ENCODE peak calls at places on chromosomes 1 and 21, in eight cellular contexts. One of them, this sample, is unnamed.

GRCh38 chr1:214463596-214463995 is 87.8 kb downstream of the PTPN14 start:
- ATAC-seq in T-cell: no peak
- ATAC-seq in GM23338: peak
- ATAC-seq in activated naive CD8-positive, alpha-beta T cell treated with anti-CD3 and anti-CD28 coated beads, Interleukin-2, amount 10 ng/mL, durations not matched to agents 7 days and 5 days: no peak
- ATAC-seq in left lobe of liver: no peak
- ATAC-seq in memory B cell: no peak
- ATAC-seq in activated CD4-positive, alpha-beta T cell treated with anti-CD3 and anti-CD28 coated beads for 36 hours: no peak
- ATAC-seq in right cardiac atrium: no peak
- ATAC-seq in this sample: no peak

GRCh38 chr1:198162091-198162767 is 5.4 kb downstream of the NEK7 start:
- ATAC-seq in T-cell: no peak
- ATAC-seq in GM23338: no peak
- ATAC-seq in activated naive CD8-positive, alpha-beta T cell treated with anti-CD3 and anti-CD28 coated beads, Interleukin-2, amount 10 ng/mL, durations not matched to agents 7 days and 5 days: no peak
- ATAC-seq in left lobe of liver: peak
- ATAC-seq in memory B cell: peak
- ATAC-seq in activated CD4-positive, alpha-beta T cell treated with anti-CD3 and anti-CD28 coated beads for 36 hours: no peak
- ATAC-seq in right cardiac atrium: no peak
- ATAC-seq in this sample: no peak

GRCh38 chr1:98761238-98761637 is 99.7 kb downstream of the SNX7 start:
- ATAC-seq in T-cell: no peak
- ATAC-seq in GM23338: peak
- ATAC-seq in activated naive CD8-positive, alpha-beta T cell treated with anti-CD3 and anti-CD28 coated beads, Interleukin-2, amount 10 ng/mL, durations not matched to agents 7 days and 5 days: no peak
- ATAC-seq in left lobe of liver: no peak
- ATAC-seq in memory B cell: no peak
- ATAC-seq in activated CD4-positive, alpha-beta T cell treated with anti-CD3 and anti-CD28 coated beads for 36 hours: no peak
- ATAC-seq in right cardiac atrium: no peak
- ATAC-seq in this sample: peak

GRCh38 chr1:98405581-98406059 is 255.9 kb upstream of the SNX7 start:
- ATAC-seq in T-cell: no peak
- ATAC-seq in GM23338: no peak
- ATAC-seq in activated naive CD8-positive, alpha-beta T cell treated with anti-CD3 and anti-CD28 coated beads, Interleukin-2, amount 10 ng/mL, durations not matched to agents 7 days and 5 days: peak
- ATAC-seq in left lobe of liver: peak
- ATAC-seq in memory B cell: no peak
- ATAC-seq in activated CD4-positive, alpha-beta T cell treated with anti-CD3 and anti-CD28 coated beads for 36 hours: no peak
- ATAC-seq in right cardiac atrium: no peak
- ATAC-seq in this sample: peak

GRCh38 chr1:224300346-224300745 is 29.6 kb downstream of the NVL start:
- ATAC-seq in T-cell: no peak
- ATAC-seq in GM23338: no peak
- ATAC-seq in activated naive CD8-positive, alpha-beta T cell treated with anti-CD3 and anti-CD28 coated beads, Interleukin-2, amount 10 ng/mL, durations not matched to agents 7 days and 5 days: no peak
- ATAC-seq in left lobe of liver: no peak
- ATAC-seq in memory B cell: no peak
- ATAC-seq in activated CD4-positive, alpha-beta T cell treated with anti-CD3 and anti-CD28 coated beads for 36 hours: no peak
- ATAC-seq in right cardiac atrium: no peak
- ATAC-seq in this sample: peak

GRCh38 chr1:53821380-53821779 is 16.7 kb downstream of the NDC1 start:
- ATAC-seq in T-cell: no peak
- ATAC-seq in GM23338: no peak
- ATAC-seq in activated naive CD8-positive, alpha-beta T cell treated with anti-CD3 and anti-CD28 coated beads, Interleukin-2, amount 10 ng/mL, durations not matched to agents 7 days and 5 days: no peak
- ATAC-seq in left lobe of liver: no peak
- ATAC-seq in memory B cell: no peak
- ATAC-seq in activated CD4-positive, alpha-beta T cell treated with anti-CD3 and anti-CD28 coated beads for 36 hours: no peak
- ATAC-seq in right cardiac atrium: no peak
- ATAC-seq in this sample: peak

GRCh38 chr21:29302340-29302991 is 3.7 kb downstream of the BACH1 start:
- ATAC-seq in T-cell: no peak
- ATAC-seq in GM23338: no peak
- ATAC-seq in activated naive CD8-positive, alpha-beta T cell treated with anti-CD3 and anti-CD28 coated beads, Interleukin-2, amount 10 ng/mL, durations not matched to agents 7 days and 5 days: no peak
- ATAC-seq in left lobe of liver: no peak
- ATAC-seq in memory B cell: no peak
- ATAC-seq in activated CD4-positive, alpha-beta T cell treated with anti-CD3 and anti-CD28 coated beads for 36 hours: no peak
- ATAC-seq in right cardiac atrium: no peak
- ATAC-seq in this sample: no peak

GRCh38 chr1:229556551-229556950 is 2.0 kb downstream of the ABCB10 start:
- ATAC-seq in T-cell: no peak
- ATAC-seq in GM23338: no peak
- ATAC-seq in activated naive CD8-positive, alpha-beta T cell treated with anti-CD3 and anti-CD28 coated beads, Interleukin-2, amount 10 ng/mL, durations not matched to agents 7 days and 5 days: no peak
- ATAC-seq in left lobe of liver: no peak
- ATAC-seq in memory B cell: no peak
- ATAC-seq in activated CD4-positive, alpha-beta T cell treated with anti-CD3 and anti-CD28 coated beads for 36 hours: no peak
- ATAC-seq in right cardiac atrium: no peak
- ATAC-seq in this sample: no peak

GRCh38 chr1:206703647-206704046 is 18.9 kb downstream of the MAPKAPK2 start:
- ATAC-seq in T-cell: peak
- ATAC-seq in GM23338: no peak
- ATAC-seq in activated naive CD8-positive, alpha-beta T cell treated with anti-CD3 and anti-CD28 coated beads, Interleukin-2, amount 10 ng/mL, durations not matched to agents 7 days and 5 days: peak
- ATAC-seq in left lobe of liver: no peak
- ATAC-seq in memory B cell: peak
- ATAC-seq in activated CD4-positive, alpha-beta T cell treated with anti-CD3 and anti-CD28 coated beads for 36 hours: peak
- ATAC-seq in right cardiac atrium: no peak
- ATAC-seq in this sample: no peak

GRCh38 chr21:45887788-45888187 is 93.8 kb upstream of the COL6A1 start:
- ATAC-seq in T-cell: no peak
- ATAC-seq in GM23338: no peak
- ATAC-seq in activated naive CD8-positive, alpha-beta T cell treated with anti-CD3 and anti-CD28 coated beads, Interleukin-2, amount 10 ng/mL, durations not matched to agents 7 days and 5 days: no peak
- ATAC-seq in left lobe of liver: no peak
- ATAC-seq in memory B cell: no peak
- ATAC-seq in activated CD4-positive, alpha-beta T cell treated with anti-CD3 and anti-CD28 coated beads for 36 hours: no peak
- ATAC-seq in right cardiac atrium: peak
- ATAC-seq in this sample: peak

GRCh38 chr1:155184835-155185782 is 11.5 kb downstream of the TRIM46 start:
- ATAC-seq in T-cell: no peak
- ATAC-seq in GM23338: peak
- ATAC-seq in activated naive CD8-positive, alpha-beta T cell treated with anti-CD3 and anti-CD28 coated beads, Interleukin-2, amount 10 ng/mL, durations not matched to agents 7 days and 5 days: no peak
- ATAC-seq in left lobe of liver: peak
- ATAC-seq in memory B cell: peak
- ATAC-seq in activated CD4-positive, alpha-beta T cell treated with anti-CD3 and anti-CD28 coated beads for 36 hours: no peak
- ATAC-seq in right cardiac atrium: peak
- ATAC-seq in this sample: peak

GRCh38 chr1:30446508-30446907 is 276.9 kb downstream of the MATN1 start:
- ATAC-seq in T-cell: no peak
- ATAC-seq in GM23338: no peak
- ATAC-seq in activated naive CD8-positive, alpha-beta T cell treated with anti-CD3 and anti-CD28 coated beads, Interleukin-2, amount 10 ng/mL, durations not matched to agents 7 days and 5 days: no peak
- ATAC-seq in left lobe of liver: no peak
- ATAC-seq in memory B cell: no peak
- ATAC-seq in activated CD4-positive, alpha-beta T cell treated with anti-CD3 and anti-CD28 coated beads for 36 hours: no peak
- ATAC-seq in right cardiac atrium: no peak
- ATAC-seq in this sample: no peak

GRCh38 chr1:247087256-247087655 is 8.6 kb upstream of the ZNF670 start:
- ATAC-seq in T-cell: no peak
- ATAC-seq in GM23338: no peak
- ATAC-seq in activated naive CD8-positive, alpha-beta T cell treated with anti-CD3 and anti-CD28 coated beads, Interleukin-2, amount 10 ng/mL, durations not matched to agents 7 days and 5 days: no peak
- ATAC-seq in left lobe of liver: no peak
- ATAC-seq in memory B cell: no peak
- ATAC-seq in activated CD4-positive, alpha-beta T cell treated with anti-CD3 and anti-CD28 coated beads for 36 hours: no peak
- ATAC-seq in right cardiac atrium: no peak
- ATAC-seq in this sample: no peak

GRCh38 chr1:19210772-19211549 is 895 bp upstream of the UBR4 start:
- ATAC-seq in T-cell: no peak
- ATAC-seq in GM23338: peak
- ATAC-seq in activated naive CD8-positive, alpha-beta T cell treated with anti-CD3 and anti-CD28 coated beads, Interleukin-2, amount 10 ng/mL, durations not matched to agents 7 days and 5 days: no peak
- ATAC-seq in left lobe of liver: peak
- ATAC-seq in memory B cell: no peak
- ATAC-seq in activated CD4-positive, alpha-beta T cell treated with anti-CD3 and anti-CD28 coated beads for 36 hours: no peak
- ATAC-seq in right cardiac atrium: no peak
- ATAC-seq in this sample: peak

GRCh38 chr1:151635479-151636072 is 23.7 kb downstream of the SNX27 start:
- ATAC-seq in T-cell: no peak
- ATAC-seq in GM23338: no peak
- ATAC-seq in activated naive CD8-positive, alpha-beta T cell treated with anti-CD3 and anti-CD28 coated beads, Interleukin-2, amount 10 ng/mL, durations not matched to agents 7 days and 5 days: no peak
- ATAC-seq in left lobe of liver: no peak
- ATAC-seq in memory B cell: no peak
- ATAC-seq in activated CD4-positive, alpha-beta T cell treated with anti-CD3 and anti-CD28 coated beads for 36 hours: no peak
- ATAC-seq in right cardiac atrium: no peak
- ATAC-seq in this sample: peak

GRCh38 chr1:36239941-36240637 is 15.8 kb downstream of the THRAP3 start:
- ATAC-seq in T-cell: no peak
- ATAC-seq in GM23338: peak
- ATAC-seq in activated naive CD8-positive, alpha-beta T cell treated with anti-CD3 and anti-CD28 coated beads, Interleukin-2, amount 10 ng/mL, durations not matched to agents 7 days and 5 days: no peak
- ATAC-seq in left lobe of liver: peak
- ATAC-seq in memory B cell: no peak
- ATAC-seq in activated CD4-positive, alpha-beta T cell treated with anti-CD3 and anti-CD28 coated beads for 36 hours: no peak
- ATAC-seq in right cardiac atrium: peak
- ATAC-seq in this sample: peak

GRCh38 chr1:230694991-230695390 is 18.9 kb downstream of the AGT start:
- ATAC-seq in T-cell: no peak
- ATAC-seq in GM23338: peak
- ATAC-seq in activated naive CD8-positive, alpha-beta T cell treated with anti-CD3 and anti-CD28 coated beads, Interleukin-2, amount 10 ng/mL, durations not matched to agents 7 days and 5 days: no peak
- ATAC-seq in left lobe of liver: no peak
- ATAC-seq in memory B cell: no peak
- ATAC-seq in activated CD4-positive, alpha-beta T cell treated with anti-CD3 and anti-CD28 coated beads for 36 hours: no peak
- ATAC-seq in right cardiac atrium: peak
- ATAC-seq in this sample: no peak

GRCh38 chr1:162368451-162368850 is 8.2 kb downstream of the SPATA46 start:
- ATAC-seq in T-cell: no peak
- ATAC-seq in GM23338: no peak
- ATAC-seq in activated naive CD8-positive, alpha-beta T cell treated with anti-CD3 and anti-CD28 coated beads, Interleukin-2, amount 10 ng/mL, durations not matched to agents 7 days and 5 days: no peak
- ATAC-seq in left lobe of liver: no peak
- ATAC-seq in memory B cell: no peak
- ATAC-seq in activated CD4-positive, alpha-beta T cell treated with anti-CD3 and anti-CD28 coated beads for 36 hours: no peak
- ATAC-seq in right cardiac atrium: no peak
- ATAC-seq in this sample: no peak

GRCh38 chr1:94989911-94990463 is 63.1 kb upstream of the CNN3 start:
- ATAC-seq in T-cell: no peak
- ATAC-seq in GM23338: no peak
- ATAC-seq in activated naive CD8-positive, alpha-beta T cell treated with anti-CD3 and anti-CD28 coated beads, Interleukin-2, amount 10 ng/mL, durations not matched to agents 7 days and 5 days: no peak
- ATAC-seq in left lobe of liver: peak
- ATAC-seq in memory B cell: no peak
- ATAC-seq in activated CD4-positive, alpha-beta T cell treated with anti-CD3 and anti-CD28 coated beads for 36 hours: no peak
- ATAC-seq in right cardiac atrium: peak
- ATAC-seq in this sample: no peak

GRCh38 chr1:155309423-155310021 is 856 bp downstream of the FDPS start:
- ATAC-seq in T-cell: no peak
- ATAC-seq in GM23338: no peak
- ATAC-seq in activated naive CD8-positive, alpha-beta T cell treated with anti-CD3 and anti-CD28 coated beads, Interleukin-2, amount 10 ng/mL, durations not matched to agents 7 days and 5 days: no peak
- ATAC-seq in left lobe of liver: no peak
- ATAC-seq in memory B cell: no peak
- ATAC-seq in activated CD4-positive, alpha-beta T cell treated with anti-CD3 and anti-CD28 coated beads for 36 hours: no peak
- ATAC-seq in right cardiac atrium: peak
- ATAC-seq in this sample: peak

GRCh38 chr1:36212782-36213181 is 11.5 kb upstream of the THRAP3 start:
- ATAC-seq in T-cell: no peak
- ATAC-seq in GM23338: no peak
- ATAC-seq in activated naive CD8-positive, alpha-beta T cell treated with anti-CD3 and anti-CD28 coated beads, Interleukin-2, amount 10 ng/mL, durations not matched to agents 7 days and 5 days: no peak
- ATAC-seq in left lobe of liver: no peak
- ATAC-seq in memory B cell: no peak
- ATAC-seq in activated CD4-positive, alpha-beta T cell treated with anti-CD3 and anti-CD28 coated beads for 36 hours: no peak
- ATAC-seq in right cardiac atrium: no peak
- ATAC-seq in this sample: no peak

GRCh38 chr1:155245163-155245524 is 10.1 kb downstream of the ENTREP3 start:
- ATAC-seq in T-cell: no peak
- ATAC-seq in GM23338: no peak
- ATAC-seq in activated naive CD8-positive, alpha-beta T cell treated with anti-CD3 and anti-CD28 coated beads, Interleukin-2, amount 10 ng/mL, durations not matched to agents 7 days and 5 days: no peak
- ATAC-seq in left lobe of liver: no peak
- ATAC-seq in memory B cell: no peak
- ATAC-seq in activated CD4-positive, alpha-beta T cell treated with anti-CD3 and anti-CD28 coated beads for 36 hours: no peak
- ATAC-seq in right cardiac atrium: no peak
- ATAC-seq in this sample: no peak

GRCh38 chr1:83583351-83584014 is 415.4 kb downstream of the TTLL7 start:
- ATAC-seq in T-cell: peak
- ATAC-seq in GM23338: no peak
- ATAC-seq in activated naive CD8-positive, alpha-beta T cell treated with anti-CD3 and anti-CD28 coated beads, Interleukin-2, amount 10 ng/mL, durations not matched to agents 7 days and 5 days: no peak
- ATAC-seq in left lobe of liver: peak
- ATAC-seq in memory B cell: no peak
- ATAC-seq in activated CD4-positive, alpha-beta T cell treated with anti-CD3 and anti-CD28 coated beads for 36 hours: no peak
- ATAC-seq in right cardiac atrium: no peak
- ATAC-seq in this sample: peak

GRCh38 chr1:82223091-82223490 is 422.4 kb downstream of the ADGRL2 start:
- ATAC-seq in T-cell: no peak
- ATAC-seq in GM23338: no peak
- ATAC-seq in activated naive CD8-positive, alpha-beta T cell treated with anti-CD3 and anti-CD28 coated beads, Interleukin-2, amount 10 ng/mL, durations not matched to agents 7 days and 5 days: no peak
- ATAC-seq in left lobe of liver: no peak
- ATAC-seq in memory B cell: no peak
- ATAC-seq in activated CD4-positive, alpha-beta T cell treated with anti-CD3 and anti-CD28 coated beads for 36 hours: no peak
- ATAC-seq in right cardiac atrium: no peak
- ATAC-seq in this sample: no peak

GRCh38 chr21:14977814-14978213 is 87.0 kb downstream of the NRIP1 start:
- ATAC-seq in T-cell: no peak
- ATAC-seq in GM23338: no peak
- ATAC-seq in activated naive CD8-positive, alpha-beta T cell treated with anti-CD3 and anti-CD28 coated beads, Interleukin-2, amount 10 ng/mL, durations not matched to agents 7 days and 5 days: no peak
- ATAC-seq in left lobe of liver: peak
- ATAC-seq in memory B cell: no peak
- ATAC-seq in activated CD4-positive, alpha-beta T cell treated with anti-CD3 and anti-CD28 coated beads for 36 hours: no peak
- ATAC-seq in right cardiac atrium: no peak
- ATAC-seq in this sample: no peak

GRCh38 chr1:201562257-201562656 is 23.3 kb downstream of the NAV1 start:
- ATAC-seq in T-cell: no peak
- ATAC-seq in GM23338: no peak
- ATAC-seq in activated naive CD8-positive, alpha-beta T cell treated with anti-CD3 and anti-CD28 coated beads, Interleukin-2, amount 10 ng/mL, durations not matched to agents 7 days and 5 days: no peak
- ATAC-seq in left lobe of liver: no peak
- ATAC-seq in memory B cell: no peak
- ATAC-seq in activated CD4-positive, alpha-beta T cell treated with anti-CD3 and anti-CD28 coated beads for 36 hours: no peak
- ATAC-seq in right cardiac atrium: no peak
- ATAC-seq in this sample: peak